ENCODE peak calls at places on chromosomes 7 and 10, in six cellular contexts. A is MM.1S, R is PC-3, X is GM23248, H is HCT116, Q is SK-N-SH. N is an unnamed sample.

GRCh38 chr7:6057316-6058128 is 26.3 kb downstream of the ANKRD61 start:
- DNase-seq in X (peak; percentile 30), A (no peak), Q (no peak), R (no peak), H (no peak), N (no peak)

GRCh38 chr7:156791241-156791640 is 101.7 kb downstream of the LMBR1 start:
- DNase-seq in H (no peak), R (no peak), X (no peak), A (no peak), Q (peak; percentile 50), N (no peak)

GRCh38 chr10:134743-135600 is at the start of gene ZMYND11:
- DNase-seq in Q (peak; percentile 93), X (peak; percentile 75), H (no peak), A (peak; percentile 65), R (peak; percentile 34), N (peak; percentile 85)

GRCh38 chr7:69276011-69276729 is 322.1 kb upstream of the AUTS2 start:
- DNase-seq in R (no peak), Q (no peak), H (no peak), A (no peak), X (no peak), N (no peak)

GRCh38 chr7:6437251-6437650 is 10.5 kb downstream of the DAGLB start:
- DNase-seq in R (peak; percentile 25), A (no peak), Q (no peak), H (no peak), X (peak; percentile 11), N (no peak)

GRCh38 chr7:46494026-46494425 is 573.0 kb upstream of the IGFBP3 start:
- DNase-seq in R (peak; percentile 42), Q (no peak), H (no peak), X (peak; percentile 84), A (no peak), N (no peak)

GRCh38 chr7:152126741-152127140 is 101.3 kb downstream of the GALNT11 start:
- DNase-seq in H (no peak), Q (no peak), R (no peak), A (no peak), X (no peak), N (no peak)

GRCh38 chr10:69685802-69686585 is 55.9 kb downstream of the FAM241B start:
- DNase-seq in A (no peak), H (no peak), X (no peak), R (peak; percentile 67), Q (peak; percentile 74), N (no peak)

GRCh38 chr10:60138842-60139241 is 232.5 kb upstream of the CCDC6 start:
- DNase-seq in X (no peak), A (no peak), H (no peak), R (no peak), Q (no peak), N (no peak)

GRCh38 chr10:70374775-70375614 is 7.4 kb downstream of the LRRC20 start:
- DNase-seq in H (no peak), A (no peak), R (no peak), Q (no peak), X (peak; percentile 27), N (no peak)

GRCh38 chr10:58918887-58919286 is 257.6 kb upstream of the PHYHIPL start:
- DNase-seq in Q (no peak), R (no peak), X (no peak), H (no peak), A (peak; percentile 18), N (no peak)

GRCh38 chr7:75688200-75689136 is 50.3 kb downstream of the HIP1 start:
- DNase-seq in R (no peak), Q (peak; percentile 50), H (no peak), A (no peak), X (no peak), N (no peak)

GRCh38 chr10:74117738-74118137 is 32.9 kb downstream of the AP3M1 start:
- DNase-seq in X (no peak), H (no peak), R (no peak), Q (no peak), A (no peak), N (no peak)
- TF ChIP-seq EZH2phosphoT487 in X (no peak), H (no peak), R (no peak), Q (no peak), A (no peak), N (no peak)

DNA sequence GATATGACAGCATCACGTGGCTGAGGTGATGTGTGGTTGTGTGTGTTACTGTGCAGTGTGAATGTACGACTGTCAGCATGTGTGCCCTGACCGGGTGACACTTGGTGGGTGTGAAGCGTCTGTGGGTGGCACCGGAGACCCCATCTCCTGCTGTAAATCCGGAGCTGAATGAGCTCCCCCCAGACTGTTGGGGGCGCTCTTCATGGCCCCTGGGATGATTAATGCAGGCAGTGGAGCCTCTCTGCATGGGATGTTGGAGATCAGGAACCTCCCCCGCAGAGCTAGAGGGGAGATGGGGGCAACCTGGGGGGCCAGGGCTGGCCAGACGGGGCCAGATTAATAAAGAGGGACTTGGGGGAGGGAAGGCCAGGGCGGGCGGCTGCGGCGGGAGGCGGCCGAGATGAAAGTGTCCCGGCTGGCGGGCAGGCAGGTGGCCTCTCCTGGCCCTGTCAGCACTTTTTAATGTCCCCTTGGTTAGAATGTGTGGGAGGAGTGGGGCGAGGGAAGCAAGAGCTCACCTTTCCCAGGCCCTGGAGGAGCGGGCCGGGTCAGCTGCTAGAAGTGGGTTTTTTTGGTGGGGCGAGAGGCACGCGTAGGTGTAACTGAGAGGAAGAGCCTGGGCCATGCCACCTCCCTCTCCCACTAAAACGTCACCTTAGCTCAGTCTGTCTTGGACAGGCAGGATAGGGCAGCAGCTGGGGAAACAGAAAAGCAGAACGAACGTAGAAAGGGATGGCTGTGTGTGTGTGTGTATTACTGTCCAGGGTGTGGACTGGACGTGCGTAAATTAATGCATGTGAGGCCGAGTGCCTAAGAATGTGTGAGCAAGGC is 34.2 kb downstream of the HIF1AN start:
- DNase-seq in X (no peak), R (no peak), A (no peak), Q (peak; percentile 27), H (peak; percentile 37), N (peak; percentile 60)
- H3K9ac ChIP-seq in X (no peak overlapping the region), R (no peak overlapping the region), A (no peak overlapping the region), Q (no peak overlapping the region), H (peak overlapping the region; percentile 59), N (no peak overlapping the region)

GRCh38 chr7:2663960-2664359 is 24.0 kb upstream of the AMZ1 start:
- DNase-seq in R (no peak), A (no peak), X (no peak), H (no peak), Q (no peak), N (no peak)

GRCh38 chr7:2665359-2665791 is 22.6 kb upstream of the AMZ1 start:
- DNase-seq in X (no peak), H (no peak), R (no peak), Q (no peak), A (no peak), N (no peak)

GRCh38 chr7:2661602-2662272 is 26.3 kb upstream of the AMZ1 start:
- DNase-seq in A (no peak), R (no peak), X (no peak), H (no peak), Q (peak; percentile 69), N (no peak)

GRCh38 chr7:2662273-2663120 is 25.5 kb upstream of the AMZ1 start:
- DNase-seq in A (no peak), H (no peak), Q (no peak), R (no peak), X (no peak), N (no peak)

GRCh38 chr7:2663121-2663886 is 24.7 kb upstream of the AMZ1 start:
- DNase-seq in R (no peak), X (no peak), A (no peak), Q (peak; percentile 63), H (no peak), N (no peak)
- TF ChIP-seq EZH2phosphoT487 in R (no peak), X (no peak), A (no peak), Q (no peak), H (no peak), N (no peak)

GRCh38 chr7:874036-874749 is 2.2 kb upstream of the GET4 start:
- DNase-seq in R (no peak), H (no peak), X (no peak), Q (no peak), A (no peak), N (no peak)
- H3K9ac ChIP-seq in R (peak overlapping the region; percentile 11), H (peak overlapping the region; percentile 42), X (peak overlapping the region; percentile 44), Q (peak overlapping the region; percentile 4), A (no peak overlapping the region), N (no peak overlapping the region)

GRCh38 chr10:110783509-110784103 is 88.1 kb upstream of the PDCD4 start:
- DNase-seq in A (no peak), R (no peak), Q (no peak), X (peak; percentile 52), H (no peak), N (no peak)
- TF ChIP-seq EZH2phosphoT487 in A (no peak), R (no peak), Q (no peak), X (no peak), H (no peak), N (no peak)

GRCh38 chr10:91603931-91604331 is 28.9 kb downstream of the PPP1R3C start:
- DNase-seq in Q (no peak), A (no peak), X (no peak), H (no peak), R (peak; percentile 83), N (no peak)

GRCh38 chr10:91603173-91603572 is 29.7 kb downstream of the PPP1R3C start:
- DNase-seq in Q (no peak), R (no peak), A (no peak), X (no peak), H (no peak), N (no peak)

GRCh38 chr10:91605968-91606367 is 26.9 kb downstream of the PPP1R3C start:
- DNase-seq in Q (no peak), H (no peak), A (no peak), X (no peak), R (no peak), N (no peak)

GRCh38 chr10:91604936-91605534 is 27.8 kb downstream of the PPP1R3C start:
- DNase-seq in X (peak; percentile 76), R (peak; percentile 67), A (no peak), Q (no peak), H (no peak), N (no peak)

GRCh38 chr10:91604462-91604935 is 28.4 kb downstream of the PPP1R3C start:
- DNase-seq in A (no peak), X (peak; percentile 35), R (no peak), H (no peak), Q (no peak), N (no peak)
- H3K9ac ChIP-seq in A (no peak overlapping the region), X (peak overlapping the region; percentile 41), R (no peak overlapping the region), H (no peak overlapping the region), Q (peak overlapping the region; percentile 28), N (no peak overlapping the region)

N was measured in neural progenitor cell.